ENCODE peak calls at places on chromosomes 16 and 17, in eight cellular contexts. I is heart left ventricle; F is psoas muscle; V is tibial artery; Q is iPS DF 6.9; T is neural progenitor cell; S is cardiac muscle cell; D is effector memory CD4-positive, alpha-beta T cell. M is an unnamed sample. For H3K4me1 and H3K9me3, the result is how much of the 10 kb centered on the place peaks cover.

GRCh38 chr16:11016993-11017392 is 72.6 kb downstream of the CLEC16A start:
- DNase-seq in D (no peak), S (no peak), F (peak), T (no peak), Q (no peak), V (no peak), I (no peak), M (peak)

GRCh38 chr16:765488-765865 is 4.9 kb downstream of the MSLN start:
- DNase-seq in Q (no peak), F (no peak), S (no peak), T (no peak), D (no peak), I (no peak), V (no peak), M (no peak)

GRCh38 chr16:5330058-5330457 is 232.5 kb upstream of the EEF2KMT start:
- DNase-seq in I (no peak), V (no peak), Q (no peak), D (no peak), S (no peak), T (no peak), F (no peak), M (no peak)

GRCh38 chr17:83018658-83019193 is 60.7 kb upstream of the METRNL start:
- DNase-seq in T (no peak), D (no peak), F (no peak), Q (no peak), I (no peak), S (no peak), V (no peak), M (no peak)

GRCh38 chr17:40921026-40921425 is 16.4 kb downstream of the KRT23 start:
- DNase-seq in I (no peak), Q (no peak), T (no peak), V (no peak), D (no peak), S (no peak), F (no peak), M (no peak)

GRCh38 chr16:8818499-8819270 is 21.0 kb downstream of the PMM2 start:
- DNase-seq in S (no peak), F (no peak), V (no peak), D (no peak), T (no peak), I (no peak), Q (no peak), M (no peak)

GRCh38 chr16:87156195-87156594 is 161.0 kb downstream of the C16orf95 start:
- DNase-seq in S (no peak), I (no peak), T (no peak), F (no peak), D (no peak), Q (no peak), V (no peak), M (no peak)

GRCh38 chr17:39462644-39463375 is 1.5 kb downstream of the CDK12 start:
- DNase-seq in Q (no peak), S (peak), I (peak), D (no peak), T (peak), F (no peak), V (peak), M (no peak)

GRCh38 chr17:62653831-62654829 is 26.7 kb downstream of the MRC2 start:
- DNase-seq in V (peak), F (peak), I (peak), S (peak), Q (no peak), D (no peak), T (peak), M (peak)

GRCh38 chr16:31117384-31118222 is at the start of gene KAT8:
- DNase-seq in Q (no peak), F (peak), I (peak), D (peak), T (peak), V (peak), S (peak), M (peak)

GRCh38 chr17:80029235-80029974 is 6.3 kb downstream of the TBC1D16 start:
- DNase-seq in V (peak), D (no peak), S (no peak), T (no peak), F (peak), Q (no peak), I (peak), M (peak)

GRCh38 chr16:22681881-22682291 is 132.1 kb upstream of the HS3ST2 start:
- DNase-seq in D (no peak), S (no peak), F (no peak), I (no peak), Q (no peak), V (peak), T (no peak), M (no peak)

GRCh38 chr16:50828164-50828702 is 86.3 kb downstream of the CYLD start:
- DNase-seq in S (no peak), I (no peak), F (no peak), T (no peak), D (no peak), V (no peak), Q (no peak), M (no peak)

GRCh38 chr17:59542960-59543635 is 22.3 kb upstream of the DHX40 start:
- DNase-seq in I (no peak), D (no peak), Q (no peak), V (no peak), F (no peak), S (no peak), T (no peak), M (no peak)

GRCh38 chr17:40469805-40470675 is 26.8 kb downstream of the IGFBP4 start:
- DNase-seq in D (no peak), Q (no peak), F (no peak), S (no peak), I (no peak), V (no peak), T (no peak), M (no peak)

GRCh38 chr16:17224859-17225258 is 245.9 kb downstream of the XYLT1 start:
- DNase-seq in I (peak), V (peak), T (no peak), Q (no peak), S (no peak), F (peak), D (no peak), M (peak)

GRCh38 chr17:62898239-62898864 is 67.7 kb upstream of the TANC2 start:
- DNase-seq in Q (no peak), T (no peak), I (peak), D (no peak), V (no peak), S (no peak), F (no peak), M (peak)

GRCh38 chr16:87140211-87141200 is 176.7 kb downstream of the C16orf95 start:
- DNase-seq in S (no peak), I (no peak), T (no peak), Q (no peak), F (no peak), D (no peak), V (peak), M (no peak)

GRCh38 chr17:83053021-83053778 is 26.2 kb upstream of the METRNL start:
- DNase-seq in F (peak), T (peak), Q (no peak), I (peak), S (no peak), V (peak), D (no peak), M (peak)

GRCh38 chr17:47695664-47696376 is 1.9 kb downstream of the TBKBP1 start:
- DNase-seq in V (peak), T (no peak), Q (no peak), D (no peak), I (no peak), F (no peak), S (peak), M (no peak)

GRCh38 chr16:75377971-75378386 is 55.3 kb downstream of the CFDP1 start:
- DNase-seq in V (no peak), T (peak), F (no peak), I (no peak), S (no peak), D (no peak), Q (no peak), M (no peak)

GRCh38 chr17:34420254-34420766 is 57.3 kb upstream of the CCL1 start:
- DNase-seq in I (peak), D (peak), S (peak), V (no peak), F (no peak), Q (no peak), T (peak), M (peak)

GRCh38 chr16:78292726-78293380 is 193.4 kb downstream of the WWOX start:
- DNase-seq in F (no peak), Q (no peak), T (no peak), D (no peak), I (no peak), S (no peak), V (no peak), M (no peak)

GRCh38 chr16:1961651-1962067 is 2.3 kb downstream of the NDUFB10 start:
- DNase-seq in I (no peak), F (no peak), D (no peak), V (no peak), Q (no peak), T (no peak), S (no peak), M (no peak)

GRCh38 chr17:37813753-37814152 is 68.9 kb upstream of the HNF1B start:
- DNase-seq in D (no peak), I (no peak), T (no peak), V (no peak), Q (no peak), F (no peak), S (no peak), M (no peak)

GRCh38 chr17:57068222-57068658 is 16.8 kb upstream of the AKAP1 start:
- DNase-seq in F (no peak), V (no peak), Q (no peak), S (no peak), D (no peak), T (no peak), I (no peak), M (no peak)

GRCh38 chr16:58028541-58029070 is 3.1 kb downstream of the MMP15 start:
- DNase-seq in F (no peak), I (no peak), V (no peak), T (no peak), Q (no peak), S (no peak), D (no peak), M (no peak)

DNA sequence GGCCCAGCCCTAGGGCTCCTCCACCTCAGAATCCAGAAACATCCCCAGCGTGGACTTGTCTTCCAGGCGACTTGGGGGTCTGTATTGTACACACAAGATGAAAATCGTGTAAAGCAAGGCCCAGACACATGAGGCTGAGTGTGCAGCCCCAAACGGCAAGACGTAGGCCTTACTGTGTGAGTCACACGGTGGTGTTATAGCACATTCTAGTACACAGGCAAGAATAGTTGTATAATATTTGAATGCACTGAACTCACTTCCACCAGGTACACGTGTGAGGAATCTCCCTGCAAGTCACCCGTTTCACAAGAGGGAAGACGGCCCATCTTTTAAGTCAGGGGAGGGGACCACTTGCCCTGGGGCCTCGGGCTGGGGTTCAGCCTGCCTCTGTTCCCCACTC is 71.4 kb downstream of the SREBF1 start:
- DNase-seq in S (no peak), Q (no peak), F (no peak), D (no peak), I (no peak), V (no peak), T (no peak), M (no peak)
- H3K4me1 ChIP-seq in S (under half), Q (under half), F (half or more), D (under half), I (under half), V (under half), T (half or more), M (under half)

GRCh38 chr16:88284626-88285513 is 97.9 kb upstream of the ZNF469 start:
- DNase-seq in S (no peak), D (no peak), T (no peak), F (no peak), Q (no peak), V (no peak), I (no peak), M (no peak)

GRCh38 chr16:88279998-88280397 is 102.8 kb upstream of the ZNF469 start:
- DNase-seq in Q (no peak), F (peak), D (no peak), S (no peak), I (no peak), T (no peak), V (no peak), M (no peak)

GRCh38 chr16:88283596-88283995 is 99.2 kb upstream of the ZNF469 start:
- DNase-seq in T (no peak), Q (no peak), S (no peak), V (no peak), F (no peak), I (no peak), D (no peak), M (no peak)

GRCh38 chr16:88284101-88284500 is 98.7 kb upstream of the ZNF469 start:
- DNase-seq in D (no peak), V (no peak), Q (no peak), T (no peak), I (no peak), S (no peak), F (no peak), M (no peak)

GRCh38 chr16:88282221-88283041 is 100.3 kb upstream of the ZNF469 start:
- DNase-seq in S (no peak), Q (no peak), I (no peak), F (peak), T (no peak), V (no peak), D (no peak), M (peak)
- H3K9me3 ChIP-seq in S (under half), Q (under half), I (under half), F (under half), T (under half), V (under half), D (under half), M (under half)

GRCh38 chr17:27345141-27345904 is 51.4 kb downstream of the WSB1 start:
- DNase-seq in Q (no peak), V (no peak), I (no peak), D (no peak), F (no peak), T (peak), S (peak), M (no peak)
- H3K27ac ChIP-seq in Q (peak), V (no peak), I (no peak), D (no peak), F (no peak), T (peak), S (peak), M (peak)

GRCh38 chr17:65055708-65056638 is 567 bp downstream of the GNA13 start:
- DNase-seq in V (peak), F (peak), Q (no peak), S (peak), D (peak), T (peak), I (peak), M (peak)

GRCh38 chr17:65053354-65053881 is 3.1 kb downstream of the GNA13 start:
- DNase-seq in D (no peak), T (no peak), Q (no peak), F (no peak), I (no peak), V (no peak), S (no peak), M (no peak)

GRCh38 chr17:65055280-65055707 is 1.2 kb downstream of the GNA13 start:
- DNase-seq in Q (no peak), I (no peak), D (no peak), F (no peak), T (no peak), S (no peak), V (no peak), M (no peak)

GRCh38 chr17:65052585-65052984 is 4.0 kb downstream of the GNA13 start:
- DNase-seq in I (no peak), F (no peak), D (no peak), T (no peak), V (no peak), Q (no peak), S (no peak), M (no peak)

GRCh38 chr17:65054602-65055001 is 1.9 kb downstream of the GNA13 start:
- DNase-seq in I (no peak), S (no peak), T (no peak), D (no peak), Q (no peak), V (no peak), F (no peak), M (no peak)
- H3K4me1 ChIP-seq in I (under half), S (under half), T (under half), D (under half), Q (under half), V (half or more), F (under half), M (under half)

DNA sequence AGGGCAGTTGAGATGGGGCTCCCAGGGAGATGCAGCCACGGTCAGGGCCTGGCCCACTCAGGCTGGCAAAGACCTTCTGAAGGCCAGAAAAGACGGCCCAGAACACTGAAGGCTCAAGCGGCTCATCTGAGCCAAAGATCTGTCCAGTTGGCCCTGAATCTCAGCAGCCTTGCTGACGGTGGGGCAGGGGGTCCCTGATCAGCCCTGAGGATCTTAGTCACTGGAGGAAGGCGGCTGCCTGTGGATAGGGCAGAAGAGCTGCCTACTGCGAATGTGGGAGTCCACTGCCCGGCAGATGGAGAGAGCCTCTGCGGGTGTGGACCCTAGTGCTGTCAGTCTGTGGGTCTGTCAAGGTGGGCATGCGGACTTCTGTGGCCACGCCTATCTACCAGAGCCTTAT is 1738.2 kb downstream of the TP53TG3F start:
- DNase-seq in Q (no peak), S (no peak), F (no peak), D (no peak), V (no peak), T (no peak), I (no peak), M (no peak)
- H3K9me3 ChIP-seq in Q (under half), S (under half), F (under half), D (under half), V (under half), T (under half), I (under half), M (under half)

DNA sequence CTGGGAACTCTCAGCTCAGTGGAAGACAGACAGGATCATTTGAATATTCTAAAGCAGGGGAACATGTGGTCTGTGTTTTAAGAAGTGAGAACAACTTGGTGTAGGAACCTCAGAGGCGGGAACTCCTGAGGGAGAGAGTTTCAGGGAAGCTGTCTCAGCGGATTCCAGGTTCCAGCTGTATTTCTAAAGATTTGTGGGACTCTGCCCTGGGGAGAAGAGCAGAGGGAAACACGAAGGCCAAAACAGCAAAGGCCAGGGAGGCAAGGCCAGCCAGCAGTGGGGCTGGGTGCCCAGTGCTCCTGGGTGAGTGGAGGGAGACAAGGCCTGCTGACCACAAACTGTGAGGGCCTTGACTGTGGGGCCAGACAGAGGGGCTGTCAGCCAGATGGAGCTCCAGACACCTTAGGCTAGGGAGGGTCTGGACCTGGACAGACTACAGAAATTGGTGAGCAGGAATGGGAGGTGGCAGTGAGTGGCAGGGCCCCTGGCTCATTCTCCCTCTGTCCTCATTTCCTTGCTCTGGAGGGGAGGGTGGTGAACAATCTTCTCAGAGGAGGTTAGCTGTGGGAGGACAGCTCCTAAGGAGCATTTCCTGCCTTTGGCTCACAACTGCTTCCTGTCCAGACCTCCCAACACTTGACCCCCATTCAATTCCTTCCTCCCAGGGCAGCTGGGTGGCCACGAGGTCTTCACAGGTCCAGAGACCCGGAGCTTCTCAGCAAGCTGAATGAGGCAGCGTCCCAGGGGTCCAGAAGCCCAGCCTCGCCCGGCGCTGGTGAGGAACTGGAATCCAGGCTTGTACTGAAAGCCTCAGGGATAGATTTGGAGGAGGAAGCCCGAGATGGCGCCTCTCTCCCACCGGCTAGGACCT is 21.0 kb upstream of the FZD2 start:
- DNase-seq in I (peak), Q (no peak), T (no peak), V (no peak), D (no peak), S (no peak), F (no peak), M (peak)
- H3K27ac ChIP-seq in I (peak), Q (no peak), T (no peak), V (no peak), D (no peak), S (peak), F (no peak), M (no peak)

GRCh38 chr17:74773414-74773813 is 2.7 kb downstream of the NAT9 start:
- DNase-seq in T (no peak), Q (no peak), I (no peak), F (no peak), D (no peak), V (no peak), S (no peak), M (no peak)
- H3K4me1 ChIP-seq in T (under half), Q (under half), I (under half), F (under half), D (under half), V (under half), S (under half), M (under half)

GRCh38 chr17:16288860-16289571 is 64.3 kb downstream of the CENPV start:
- DNase-seq in D (no peak), T (no peak), F (no peak), V (no peak), Q (no peak), S (no peak), I (no peak), M (no peak)

GRCh38 chr17:16286009-16286946 is 67.0 kb downstream of the CENPV start:
- DNase-seq in Q (peak), F (peak), V (peak), D (peak), T (peak), I (peak), S (peak), M (peak)

GRCh38 chr17:16286947-16287562 is 66.2 kb downstream of the CENPV start:
- DNase-seq in T (no peak), Q (no peak), V (peak), S (no peak), I (peak), D (no peak), F (peak), M (peak)

GRCh38 chr17:16285646-16286008 is 67.6 kb downstream of the CENPV start:
- DNase-seq in T (no peak), S (no peak), Q (no peak), I (no peak), V (no peak), D (no peak), F (no peak), M (no peak)

GRCh38 chr17:16287563-16288027 is 65.7 kb downstream of the CENPV start:
- DNase-seq in Q (no peak), T (no peak), D (no peak), F (no peak), I (no peak), S (no peak), V (no peak), M (no peak)
- H3K9me3 ChIP-seq in Q (under half), T (under half), D (under half), F (under half), I (under half), S (under half), V (under half), M (under half)

M was measured in right cardiac atrium.